ENCODE peak calls at places on chromosomes 4 and X, in seven cellular contexts. One of them, this sample, is unnamed.

GRCh38 chrX:134670241-134670811 is 12.1 kb upstream of the PLAC1 start:
- DNase-seq in effector memory CD8-positive, alpha-beta T cell: no peak
- DNase-seq in G401: no peak
- DNase-seq in right atrium auricular region: no peak
- DNase-seq in left colon: no peak
- DNase-seq in fibroblast of lung: peak
- DNase-seq in ACHN: peak
- DNase-seq in this sample: no peak

GRCh38 chr4:64911846-64912245 is 502.6 kb upstream of the TECRL start:
- DNase-seq in right atrium auricular region: no peak
- DNase-seq in G401: no peak
- DNase-seq in left colon: no peak
- DNase-seq in effector memory CD8-positive, alpha-beta T cell: no peak
- DNase-seq in ACHN: no peak
- DNase-seq in fibroblast of lung: no peak
- DNase-seq in this sample: no peak

GRCh38 chr4:161505141-161505540 is 658.7 kb downstream of the FSTL5 start:
- DNase-seq in left colon: no peak
- DNase-seq in fibroblast of lung: no peak
- DNase-seq in ACHN: no peak
- DNase-seq in effector memory CD8-positive, alpha-beta T cell: no peak
- DNase-seq in G401: no peak
- DNase-seq in right atrium auricular region: no peak
- DNase-seq in this sample: no peak

GRCh38 chrX:47384502-47384901 is 14.1 kb downstream of the ZNF157 start:
- DNase-seq in G401: peak
- DNase-seq in ACHN: peak
- DNase-seq in effector memory CD8-positive, alpha-beta T cell: peak
- DNase-seq in left colon: peak
- DNase-seq in right atrium auricular region: peak
- DNase-seq in fibroblast of lung: peak
- DNase-seq in this sample: peak

GRCh38 chrX:73127700-73128241 is 48.5 kb upstream of the PABPC1L2A start:
- DNase-seq in G401: peak
- DNase-seq in effector memory CD8-positive, alpha-beta T cell: no peak
- DNase-seq in right atrium auricular region: no peak
- DNase-seq in left colon: no peak
- DNase-seq in fibroblast of lung: no peak
- DNase-seq in ACHN: no peak
- DNase-seq in this sample: no peak

GRCh38 chr4:37758226-37758625 is 68.3 kb upstream of the PGM2 start:
- DNase-seq in fibroblast of lung: peak
- DNase-seq in ACHN: no peak
- DNase-seq in G401: no peak
- DNase-seq in left colon: no peak
- DNase-seq in effector memory CD8-positive, alpha-beta T cell: no peak
- DNase-seq in right atrium auricular region: peak
- DNase-seq in this sample: no peak

GRCh38 chr4:37765741-37766140 is 60.7 kb upstream of the PGM2 start:
- DNase-seq in fibroblast of lung: no peak
- DNase-seq in ACHN: no peak
- DNase-seq in G401: no peak
- DNase-seq in right atrium auricular region: no peak
- DNase-seq in effector memory CD8-positive, alpha-beta T cell: no peak
- DNase-seq in left colon: no peak
- DNase-seq in this sample: no peak

GRCh38 chrX:104112326-104112951 is at the start of gene ZCCHC18:
- DNase-seq in effector memory CD8-positive, alpha-beta T cell: no peak
- DNase-seq in G401: peak
- DNase-seq in ACHN: peak
- DNase-seq in right atrium auricular region: no peak
- DNase-seq in left colon: peak
- DNase-seq in fibroblast of lung: peak
- DNase-seq in this sample: peak

GRCh38 chr4:168636506-168637176 is 139.8 kb downstream of the PALLD start:
- DNase-seq in G401: no peak
- DNase-seq in fibroblast of lung: peak
- DNase-seq in left colon: no peak
- DNase-seq in effector memory CD8-positive, alpha-beta T cell: no peak
- DNase-seq in ACHN: no peak
- DNase-seq in right atrium auricular region: no peak
- DNase-seq in this sample: no peak

GRCh38 chrX:17291998-17292658 is 82.9 kb upstream of the NHS start:
- DNase-seq in G401: no peak
- DNase-seq in left colon: no peak
- DNase-seq in effector memory CD8-positive, alpha-beta T cell: no peak
- DNase-seq in fibroblast of lung: peak
- DNase-seq in ACHN: no peak
- DNase-seq in right atrium auricular region: no peak
- DNase-seq in this sample: no peak

GRCh38 chrX:47748576-47748975 is 88.1 kb upstream of the ZNF81 start:
- DNase-seq in left colon: no peak
- DNase-seq in fibroblast of lung: peak
- DNase-seq in G401: no peak
- DNase-seq in right atrium auricular region: no peak
- DNase-seq in ACHN: no peak
- DNase-seq in effector memory CD8-positive, alpha-beta T cell: no peak
- DNase-seq in this sample: no peak

GRCh38 chr4:4485806-4486205 is 56.0 kb downstream of the STX18 start:
- DNase-seq in right atrium auricular region: no peak
- DNase-seq in ACHN: no peak
- DNase-seq in effector memory CD8-positive, alpha-beta T cell: no peak
- DNase-seq in G401: no peak
- DNase-seq in fibroblast of lung: no peak
- DNase-seq in left colon: no peak
- DNase-seq in this sample: no peak

GRCh38 chr4:138113819-138114415 is 128.2 kb downstream of the SLC7A11 start:
- DNase-seq in right atrium auricular region: no peak
- DNase-seq in ACHN: no peak
- DNase-seq in fibroblast of lung: peak
- DNase-seq in left colon: no peak
- DNase-seq in G401: no peak
- DNase-seq in effector memory CD8-positive, alpha-beta T cell: no peak
- DNase-seq in this sample: no peak

GRCh38 chr4:95549246-95550138 is 719 bp upstream of the UNC5C start:
- DNase-seq in effector memory CD8-positive, alpha-beta T cell: no peak
- DNase-seq in right atrium auricular region: peak
- DNase-seq in fibroblast of lung: peak
- DNase-seq in left colon: no peak
- DNase-seq in ACHN: peak
- DNase-seq in G401: peak
- DNase-seq in this sample: peak

GRCh38 chrX:120559799-120560198 is 963 bp downstream of the CUL4B start:
- DNase-seq in right atrium auricular region: no peak
- DNase-seq in effector memory CD8-positive, alpha-beta T cell: no peak
- DNase-seq in left colon: no peak
- DNase-seq in fibroblast of lung: no peak
- DNase-seq in G401: peak
- DNase-seq in ACHN: no peak
- DNase-seq in this sample: peak

GRCh38 chr4:165330071-165330470 is 2.6 kb downstream of the MSMO1 start:
- DNase-seq in left colon: no peak
- DNase-seq in effector memory CD8-positive, alpha-beta T cell: no peak
- DNase-seq in ACHN: no peak
- DNase-seq in fibroblast of lung: no peak
- DNase-seq in G401: no peak
- DNase-seq in right atrium auricular region: no peak
- DNase-seq in this sample: no peak

GRCh38 chr4:150140774-150141400 is 62.6 kb downstream of the DCLK2 start:
- DNase-seq in left colon: no peak
- DNase-seq in right atrium auricular region: no peak
- DNase-seq in fibroblast of lung: peak
- DNase-seq in ACHN: peak
- DNase-seq in G401: no peak
- DNase-seq in effector memory CD8-positive, alpha-beta T cell: no peak
- DNase-seq in this sample: no peak

GRCh38 chrX:19865567-19866363 is 21.6 kb downstream of the SH3KBP1 start:
- DNase-seq in effector memory CD8-positive, alpha-beta T cell: no peak
- DNase-seq in left colon: no peak
- DNase-seq in ACHN: no peak
- DNase-seq in right atrium auricular region: no peak
- DNase-seq in fibroblast of lung: no peak
- DNase-seq in G401: peak
- DNase-seq in this sample: no peak

GRCh38 chrX:7852166-7852565 is 9.2 kb downstream of the VCX start:
- DNase-seq in fibroblast of lung: no peak
- DNase-seq in G401: no peak
- DNase-seq in ACHN: no peak
- DNase-seq in effector memory CD8-positive, alpha-beta T cell: no peak
- DNase-seq in left colon: no peak
- DNase-seq in right atrium auricular region: no peak
- DNase-seq in this sample: no peak

GRCh38 chrX:87900320-87900908 is 382.8 kb downstream of the KLHL4 start:
- DNase-seq in effector memory CD8-positive, alpha-beta T cell: peak
- DNase-seq in left colon: no peak
- DNase-seq in fibroblast of lung: no peak
- DNase-seq in G401: no peak
- DNase-seq in right atrium auricular region: no peak
- DNase-seq in ACHN: peak
- DNase-seq in this sample: peak

GRCh38 chr4:67234296-67234695 is 311.0 kb downstream of the CENPC start:
- DNase-seq in ACHN: peak
- DNase-seq in fibroblast of lung: no peak
- DNase-seq in left colon: no peak
- DNase-seq in effector memory CD8-positive, alpha-beta T cell: no peak
- DNase-seq in right atrium auricular region: no peak
- DNase-seq in G401: no peak
- DNase-seq in this sample: no peak

GRCh38 chr4:119110121-119110520 is 25.5 kb upstream of the MYOZ2 start:
- DNase-seq in ACHN: no peak
- DNase-seq in left colon: no peak
- DNase-seq in G401: no peak
- DNase-seq in right atrium auricular region: no peak
- DNase-seq in fibroblast of lung: no peak
- DNase-seq in effector memory CD8-positive, alpha-beta T cell: no peak
- DNase-seq in this sample: no peak

GRCh38 chr4:121785479-121785878 is 15.6 kb upstream of the EXOSC9 start:
- DNase-seq in G401: no peak
- DNase-seq in fibroblast of lung: peak
- DNase-seq in ACHN: no peak
- DNase-seq in effector memory CD8-positive, alpha-beta T cell: no peak
- DNase-seq in left colon: no peak
- DNase-seq in right atrium auricular region: no peak
- DNase-seq in this sample: no peak

GRCh38 chrX:129980043-129980442 is 2.4 kb upstream of the BCORL1 start:
- DNase-seq in left colon: peak
- DNase-seq in ACHN: no peak
- DNase-seq in right atrium auricular region: no peak
- DNase-seq in effector memory CD8-positive, alpha-beta T cell: no peak
- DNase-seq in G401: peak
- DNase-seq in fibroblast of lung: no peak
- DNase-seq in this sample: peak

GRCh38 chrX:130393451-130394074 is 8.1 kb upstream of the GPR119 start:
- DNase-seq in G401: peak
- DNase-seq in effector memory CD8-positive, alpha-beta T cell: no peak
- DNase-seq in ACHN: peak
- DNase-seq in left colon: no peak
- DNase-seq in right atrium auricular region: no peak
- DNase-seq in fibroblast of lung: peak
- DNase-seq in this sample: no peak

GRCh38 chrX:13489451-13489850 is 80.0 kb upstream of the EGFL6 start:
- DNase-seq in fibroblast of lung: peak
- DNase-seq in right atrium auricular region: peak
- DNase-seq in G401: peak
- DNase-seq in left colon: peak
- DNase-seq in effector memory CD8-positive, alpha-beta T cell: no peak
- DNase-seq in ACHN: peak
- DNase-seq in this sample: no peak

GRCh38 chrX:119693996-119694451 is 1.1 kb upstream of the SEPTIN6 start:
- DNase-seq in G401: no peak
- DNase-seq in left colon: no peak
- DNase-seq in right atrium auricular region: no peak
- DNase-seq in effector memory CD8-positive, alpha-beta T cell: no peak
- DNase-seq in fibroblast of lung: no peak
- DNase-seq in ACHN: no peak
- DNase-seq in this sample: no peak

GRCh38 chr4:1172971-1173757 is 781 bp upstream of the SPON2 start:
- DNase-seq in right atrium auricular region: peak
- DNase-seq in fibroblast of lung: peak
- DNase-seq in left colon: no peak
- DNase-seq in G401: peak
- DNase-seq in effector memory CD8-positive, alpha-beta T cell: no peak
- DNase-seq in ACHN: no peak
- DNase-seq in this sample: no peak

GRCh38 chr4:20253799-20254409 is 2.2 kb downstream of the SLIT2 start:
- DNase-seq in G401: no peak
- DNase-seq in left colon: no peak
- DNase-seq in fibroblast of lung: peak
- DNase-seq in effector memory CD8-positive, alpha-beta T cell: no peak
- DNase-seq in right atrium auricular region: no peak
- DNase-seq in ACHN: peak
- DNase-seq in this sample: no peak

GRCh38 chrX:152912121-152912520 is 14.3 kb downstream of the ZNF185 start:
- DNase-seq in G401: no peak
- DNase-seq in effector memory CD8-positive, alpha-beta T cell: no peak
- DNase-seq in fibroblast of lung: no peak
- DNase-seq in left colon: no peak
- DNase-seq in ACHN: no peak
- DNase-seq in right atrium auricular region: no peak
- DNase-seq in this sample: no peak

GRCh38 chr4:127870688-127871087 is 10.0 kb upstream of the PLK4 start:
- DNase-seq in G401: no peak
- DNase-seq in effector memory CD8-positive, alpha-beta T cell: no peak
- DNase-seq in right atrium auricular region: no peak
- DNase-seq in fibroblast of lung: peak
- DNase-seq in ACHN: peak
- DNase-seq in left colon: no peak
- DNase-seq in this sample: no peak

GRCh38 chr4:156512622-156513021 is 459.0 kb downstream of the PDGFC start:
- DNase-seq in G401: no peak
- DNase-seq in right atrium auricular region: no peak
- DNase-seq in fibroblast of lung: peak
- DNase-seq in left colon: no peak
- DNase-seq in ACHN: no peak
- DNase-seq in effector memory CD8-positive, alpha-beta T cell: no peak
- DNase-seq in this sample: no peak

GRCh38 chrX:78650906-78651437 is 8.2 kb downstream of the RTL3 start:
- DNase-seq in G401: no peak
- DNase-seq in left colon: no peak
- DNase-seq in right atrium auricular region: no peak
- DNase-seq in effector memory CD8-positive, alpha-beta T cell: peak
- DNase-seq in ACHN: peak
- DNase-seq in fibroblast of lung: peak
- DNase-seq in this sample: peak

GRCh38 chrX:65671286-65671685 is 3.8 kb downstream of the MSN start:
- DNase-seq in fibroblast of lung: no peak
- DNase-seq in G401: no peak
- DNase-seq in right atrium auricular region: no peak
- DNase-seq in ACHN: peak
- DNase-seq in left colon: no peak
- DNase-seq in effector memory CD8-positive, alpha-beta T cell: no peak
- DNase-seq in this sample: no peak

GRCh38 chr4:113976937-113977855 is 2.3 kb downstream of the ARSJ start:
- DNase-seq in fibroblast of lung: peak
- DNase-seq in left colon: no peak
- DNase-seq in effector memory CD8-positive, alpha-beta T cell: no peak
- DNase-seq in G401: peak
- DNase-seq in right atrium auricular region: no peak
- DNase-seq in ACHN: no peak
- DNase-seq in this sample: no peak

GRCh38 chr4:42627887-42628646 is 28.8 kb downstream of the ATP8A1 start:
- DNase-seq in right atrium auricular region: peak
- DNase-seq in G401: peak
- DNase-seq in ACHN: no peak
- DNase-seq in effector memory CD8-positive, alpha-beta T cell: peak
- DNase-seq in fibroblast of lung: no peak
- DNase-seq in left colon: peak
- DNase-seq in this sample: peak

GRCh38 chr4:56976283-56976877 is 1.0 kb downstream of the NOA1 start:
- DNase-seq in G401: no peak
- DNase-seq in ACHN: peak
- DNase-seq in right atrium auricular region: no peak
- DNase-seq in left colon: no peak
- DNase-seq in fibroblast of lung: no peak
- DNase-seq in effector memory CD8-positive, alpha-beta T cell: no peak
- DNase-seq in this sample: no peak

GRCh38 chr4:139740531-139741041 is 75.0 kb downstream of the MGST2 start:
- DNase-seq in effector memory CD8-positive, alpha-beta T cell: no peak
- DNase-seq in ACHN: peak
- DNase-seq in fibroblast of lung: peak
- DNase-seq in left colon: peak
- DNase-seq in G401: peak
- DNase-seq in right atrium auricular region: peak
- DNase-seq in this sample: no peak

This sample was measured in immature natural killer cell.